ENCODE peak calls at places on chromosomes 2 and 18, in eight cellular contexts. O is BE2C; T is H1; Z is fibroblast of lung; G is CD8-positive, alpha-beta T cell; V is upper lobe of right lung; F is kidney; U is fibroblast of pulmonary artery. K is an unnamed sample.

GRCh38 chr18:26482567-26482966 is 65.8 kb downstream of the KCTD1 start:
- DNase-seq in O (no peak), T (peak), Z (no peak), G (no peak), V (no peak), F (no peak), U (no peak), K (no peak)

GRCh38 chr2:145752091-145752806 is 1232.3 kb upstream of the ZEB2 start:
- DNase-seq in O (no peak), T (no peak), Z (peak), G (no peak), V (peak), F (no peak), U (peak), K (peak)

GRCh38 chr18:4335386-4335785 is 119.7 kb downstream of the DLGAP1 start:
- DNase-seq in O (no peak), T (no peak), Z (no peak), G (no peak), V (no peak), F (no peak), U (no peak), K (no peak)

GRCh38 chr2:179454443-179455218 is 190.0 kb upstream of the SESTD1 start:
- DNase-seq in O (no peak), T (no peak), Z (peak), G (no peak), V (no peak), F (no peak), U (peak), K (peak)

GRCh38 chr2:96084006-96084857 is 32.1 kb downstream of the ADRA2B start:
- DNase-seq in O (no peak), T (no peak), Z (no peak), G (no peak), V (peak), F (no peak), U (no peak), K (no peak)

GRCh38 chr2:151056870-151057269 is 204.8 kb downstream of the RBM43 start:
- DNase-seq in O (no peak), T (no peak), Z (peak), G (no peak), V (no peak), F (no peak), U (peak), K (no peak)

GRCh38 chr2:181785677-181786344 is 105.5 kb upstream of the NEUROD1 start:
- DNase-seq in O (no peak), T (no peak), Z (peak), G (no peak), V (no peak), F (no peak), U (peak), K (no peak)

GRCh38 chr18:36328385-36328858 is 30.9 kb downstream of the FHOD3 start:
- DNase-seq in O (no peak), T (no peak), Z (no peak), G (no peak), V (no peak), F (no peak), U (no peak), K (no peak)

GRCh38 chr2:168186452-168186851 is 60.9 kb downstream of the STK39 start:
- DNase-seq in O (no peak), T (no peak), Z (no peak), G (no peak), V (no peak), F (no peak), U (no peak), K (no peak)

GRCh38 chr18:79518028-79518682 is 122.4 kb downstream of the NFATC1 start:
- DNase-seq in O (no peak), T (no peak), Z (no peak), G (no peak), V (peak), F (peak), U (no peak), K (no peak)

GRCh38 chr18:21534327-21534726 is 66.2 kb downstream of the ESCO1 start:
- DNase-seq in O (no peak), T (no peak), Z (peak), G (no peak), V (no peak), F (no peak), U (no peak), K (no peak)

GRCh38 chr2:17482651-17483050 is 35.6 kb downstream of the RAD51AP2 start:
- DNase-seq in O (no peak), T (no peak), Z (peak), G (no peak), V (no peak), F (no peak), U (no peak), K (no peak)

GRCh38 chr18:10081477-10081876 is 167.7 kb downstream of the VAPA start:
- DNase-seq in O (no peak), T (no peak), Z (peak), G (no peak), V (no peak), F (no peak), U (no peak), K (no peak)

DNA sequence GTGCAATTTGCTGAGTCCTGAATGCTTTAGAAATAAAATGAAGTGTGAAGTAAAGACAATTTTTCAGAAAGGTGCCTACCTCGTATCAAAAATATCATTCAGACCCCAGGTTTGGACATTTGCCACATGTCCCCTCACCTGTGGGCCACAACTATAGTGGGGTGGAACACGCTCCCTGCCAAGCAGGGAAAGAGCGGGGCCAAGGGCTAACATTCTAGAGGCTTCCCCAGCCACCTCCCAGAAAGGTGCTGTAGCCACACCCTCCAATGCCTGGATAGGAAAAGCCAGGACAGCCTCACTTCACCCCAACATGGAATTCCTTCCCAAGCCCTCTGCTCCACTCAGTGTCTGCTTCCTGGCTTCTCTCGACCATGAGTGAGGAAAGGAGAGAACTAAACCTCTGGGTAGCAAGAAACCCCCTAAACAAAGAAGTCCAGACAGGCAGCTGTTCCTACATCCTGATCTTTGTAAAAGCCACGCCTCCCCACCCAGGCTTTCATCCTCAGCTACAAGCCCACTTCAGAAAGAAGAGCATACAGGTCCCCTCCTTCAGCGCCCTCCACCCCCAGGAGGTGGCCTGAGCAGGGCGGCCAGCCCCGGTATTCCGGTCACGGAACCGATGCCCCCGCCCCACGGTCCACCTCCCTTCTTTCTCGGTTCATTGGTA is 2.1 kb downstream of the COL6A3 start:
- DNase-seq in O (no peak), T (no peak), Z (peak), G (no peak), V (no peak), F (no peak), U (peak), K (no peak)
- H3K4me3 ChIP-seq in O (no peak), T (no peak), Z (peak), G (no peak), V (peak), F (no peak), U (peak), K (no peak)

DNA sequence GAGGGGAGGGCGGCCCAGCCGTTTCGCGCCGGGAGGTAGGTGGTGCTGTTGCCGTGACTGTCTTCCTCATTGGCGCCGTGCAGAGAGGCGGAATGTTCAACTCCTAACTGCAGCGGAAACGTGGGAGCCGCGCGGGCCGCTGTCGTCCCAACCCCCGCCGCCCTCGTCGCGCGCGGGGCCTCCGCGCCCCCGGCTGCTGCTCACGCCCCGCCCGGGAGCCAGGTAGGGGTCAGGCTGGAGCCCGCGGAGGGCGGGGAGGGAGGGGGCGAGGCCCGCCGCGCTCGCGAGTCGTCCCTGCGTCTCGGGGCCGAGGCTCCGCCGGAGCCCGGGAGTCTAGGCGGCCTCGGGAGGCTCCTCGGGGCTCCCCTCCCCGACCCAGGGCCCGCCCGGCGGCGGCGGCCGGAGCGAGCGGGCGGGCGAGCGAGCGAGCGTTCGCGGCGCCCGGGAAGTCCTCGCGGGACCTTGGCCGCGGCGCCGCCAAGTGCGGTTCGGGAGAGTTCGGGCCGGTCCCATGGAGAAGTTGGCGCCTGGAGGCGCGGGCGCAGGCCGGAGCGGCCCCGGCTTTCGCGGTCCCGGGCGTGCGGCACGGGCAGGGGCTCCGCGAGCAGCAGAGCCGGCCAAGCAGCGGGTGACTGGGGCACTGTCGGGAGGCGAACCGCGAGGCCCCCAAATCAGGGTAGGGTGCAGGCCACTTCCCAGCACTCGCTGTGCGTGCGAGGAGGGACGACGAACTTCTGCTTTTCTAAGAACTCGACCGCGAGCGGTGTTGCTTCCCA is at the start of gene MAP3K20:
- DNase-seq in O (peak), T (no peak), Z (peak), G (no peak), V (peak), F (peak), U (peak), K (no peak)
- TF ChIP-seq CTCF in O (peak), T (peak), Z (no peak), G (no peak), V (peak), F (peak), U (peak), K (peak)

GRCh38 chr18:70464343-70465114 is 175.7 kb downstream of the SOCS6 start:
- DNase-seq in O (peak), T (peak), Z (peak), G (no peak), V (peak), F (peak), U (peak), K (peak)
- H3K4me3 ChIP-seq in O (peak), T (peak), Z (no peak), G (peak), V (peak), F (peak), U (peak), K (peak)

GRCh38 chr2:240922234-240922981 is 16.3 kb downstream of the CROCC2 start:
- DNase-seq in O (peak), T (no peak), Z (no peak), G (no peak), V (no peak), F (peak), U (no peak), K (no peak)
- TF ChIP-seq CTCF in O (no peak), T (no peak), Z (no peak), G (no peak), V (no peak), F (no peak), U (no peak), K (no peak)

GRCh38 chr18:48544116-48544515 is 5.3 kb downstream of the CTIF start:
- DNase-seq in O (no peak), T (no peak), Z (no peak), G (no peak), V (no peak), F (no peak), U (no peak), K (no peak)

GRCh38 chr18:48543228-48543627 is 4.4 kb downstream of the CTIF start:
- DNase-seq in O (no peak), T (no peak), Z (no peak), G (no peak), V (no peak), F (no peak), U (no peak), K (no peak)

GRCh38 chr18:48541026-48541746 is 2.4 kb downstream of the CTIF start:
- DNase-seq in O (peak), T (no peak), Z (peak), G (no peak), V (peak), F (peak), U (peak), K (peak)

GRCh38 chr18:48541747-48542108 is 2.9 kb downstream of the CTIF start:
- DNase-seq in O (no peak), T (no peak), Z (no peak), G (no peak), V (no peak), F (no peak), U (no peak), K (no peak)

GRCh38 chr18:48542513-48543181 is 3.8 kb downstream of the CTIF start:
- DNase-seq in O (no peak), T (no peak), Z (no peak), G (no peak), V (no peak), F (no peak), U (no peak), K (no peak)
- H3K4me3 ChIP-seq in O (no peak), T (no peak), Z (no peak), G (no peak), V (no peak), F (no peak), U (no peak), K (no peak)

GRCh38 chr2:190634381-190634780 is 14.5 kb upstream of the NAB1 start:
- DNase-seq in O (no peak), T (no peak), Z (peak), G (no peak), V (no peak), F (no peak), U (no peak), K (no peak)

GRCh38 chr2:190637331-190637734 is 11.6 kb upstream of the NAB1 start:
- DNase-seq in O (no peak), T (no peak), Z (peak), G (no peak), V (no peak), F (no peak), U (peak), K (peak)

GRCh38 chr2:190636362-190636761 is 12.5 kb upstream of the NAB1 start:
- DNase-seq in O (no peak), T (no peak), Z (peak), G (no peak), V (no peak), F (no peak), U (peak), K (peak)

GRCh38 chr2:190637903-190638618 is 10.8 kb upstream of the NAB1 start:
- DNase-seq in O (peak), T (no peak), Z (no peak), G (no peak), V (no peak), F (no peak), U (peak), K (no peak)

DNA sequence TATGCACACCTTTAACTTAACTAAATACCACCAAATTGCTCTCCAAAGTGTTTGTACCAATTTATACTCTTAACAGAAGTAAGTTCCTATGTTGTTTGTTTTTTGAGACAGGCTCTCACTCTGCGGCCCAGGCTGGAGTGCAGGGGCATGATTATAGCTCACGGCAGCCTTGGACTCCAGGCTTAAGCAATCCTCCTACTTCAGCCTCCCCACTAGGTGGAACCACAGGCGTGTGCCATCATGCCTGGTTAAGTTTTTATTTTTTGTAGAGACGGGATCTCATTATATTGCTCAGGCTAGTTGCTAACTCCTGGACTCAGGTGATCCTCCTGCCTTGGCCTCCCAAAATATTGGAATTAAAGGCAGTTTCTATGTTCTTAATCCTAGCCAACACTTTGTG is 13.1 kb upstream of the NAB1 start:
- DNase-seq in O (no peak), T (no peak), Z (no peak), G (no peak), V (no peak), F (no peak), U (no peak), K (no peak)
- TF ChIP-seq CTCF in O (peak), T (peak), Z (no peak), G (no peak), V (peak), F (no peak), U (peak), K (peak)

GRCh38 chr2:190062053-190062452 is 476 bp downstream of the MSTN start:
- DNase-seq in O (no peak), T (no peak), Z (no peak), G (no peak), V (no peak), F (no peak), U (no peak), K (no peak)
- H3K4me3 ChIP-seq in O (peak), T (no peak), Z (peak), G (no peak), V (no peak), F (no peak), U (no peak), K (no peak)

DNA sequence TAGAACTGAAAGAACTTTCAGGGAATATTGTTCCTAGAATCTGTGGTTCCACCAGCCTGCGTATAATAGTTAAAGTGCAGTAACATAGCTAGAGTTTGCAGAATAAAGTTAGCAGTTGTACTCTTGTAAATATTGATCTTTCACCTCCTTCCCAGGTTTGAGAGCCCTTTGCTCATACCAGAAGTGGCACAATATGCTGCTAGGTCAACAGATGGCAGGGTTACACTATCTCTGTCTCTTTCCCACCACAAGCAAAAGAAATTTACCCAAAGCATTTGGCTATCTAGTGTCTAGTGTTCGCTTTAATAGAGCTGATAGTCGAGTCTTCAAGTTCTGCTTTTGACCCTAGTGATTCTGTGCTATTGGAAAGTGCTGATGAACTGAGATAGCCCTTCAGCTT is 119.0 kb upstream of the KLHL14 start:
- DNase-seq in O (no peak), T (no peak), Z (peak), G (no peak), V (no peak), F (no peak), U (no peak), K (no peak)
- TF ChIP-seq CTCF in O (no peak), T (no peak), Z (no peak), G (no peak), V (no peak), F (no peak), U (no peak), K (no peak)

K was measured in retinal pigment epithelial cell.